ENCODE peak calls at places on chromosomes 3 and 15, in eight cellular contexts. B, I, Z, U, R, H, E and C are unnamed samples. For H3K36me3 and H3K4me1, the result is how much of the 10 kb centered on the place peaks cover.

GRCh38 chr15:67998599-67999122 is 55.5 kb upstream of the PIAS1 start:
- DNase-seq in R (no peak), E (no peak), I (no peak), Z (no peak), H (no peak), B (peak), U (peak), C (no peak)

GRCh38 chr3:126421573-126422119 is 26.9 kb downstream of the CFAP100 start:
- DNase-seq in Z (no peak), I (no peak), R (peak), E (no peak), U (no peak), H (no peak), B (no peak), C (no peak)

GRCh38 chr3:123289336-123290106 is 87.8 kb downstream of the SEC22A start:
- DNase-seq in E (peak), Z (no peak), I (no peak), B (no peak), U (no peak), R (peak), H (no peak), C (no peak)

GRCh38 chr15:74449643-74450205 is 11.2 kb downstream of the UBL7 start:
- DNase-seq in U (no peak), Z (no peak), B (no peak), R (peak), H (no peak), I (no peak), E (no peak), C (no peak)

GRCh38 chr3:178714971-178715832 is 179.0 kb downstream of the KCNMB2 start:
- DNase-seq in H (no peak), Z (no peak), U (no peak), R (no peak), B (no peak), I (no peak), E (no peak), C (no peak)

GRCh38 chr3:57397175-57398026 is 104.9 kb upstream of the ASB14 start:
- DNase-seq in E (no peak), H (no peak), R (no peak), Z (peak), B (peak), I (no peak), U (peak), C (no peak)

GRCh38 chr3:141083226-141083625 is 32.1 kb downstream of the SPSB4 start:
- DNase-seq in E (no peak), B (no peak), U (no peak), R (no peak), I (no peak), H (no peak), Z (no peak), C (no peak)

GRCh38 chr15:52735231-52736089 is 54.7 kb downstream of the ONECUT1 start:
- DNase-seq in H (no peak), Z (peak), R (no peak), U (peak), E (peak), B (peak), I (peak), C (no peak)

GRCh38 chr3:171225698-171226097 is 199.2 kb upstream of the SLC2A2 start:
- DNase-seq in U (peak), H (no peak), R (no peak), Z (no peak), B (no peak), E (no peak), I (no peak), C (no peak)
- H3K36me3 ChIP-seq in U (under half), H (under half), R (under half), Z (under half), B (under half), E (under half), I (under half), C (under half)

DNA sequence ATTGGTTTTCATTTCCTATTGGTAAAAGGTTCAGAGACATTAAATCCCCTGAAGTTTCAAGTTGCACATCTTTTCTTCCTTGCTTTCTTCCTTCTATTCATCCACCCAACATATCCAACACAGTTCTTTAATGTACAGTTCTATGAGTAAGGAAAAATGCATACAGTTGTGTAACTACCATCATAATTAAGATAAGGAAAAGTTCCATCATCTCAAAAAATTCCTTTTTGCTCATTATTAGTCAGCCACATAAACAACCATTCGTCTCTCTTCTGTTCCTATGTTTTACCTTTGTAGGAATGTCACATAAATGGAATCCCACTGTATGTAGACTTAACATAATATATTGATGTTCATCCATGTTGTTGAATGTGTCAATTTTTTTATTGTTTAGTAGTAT is 211.1 kb upstream of the ADAMTS9 start:
- DNase-seq in H (no peak), U (no peak), R (no peak), Z (no peak), I (no peak), E (no peak), B (no peak), C (no peak)
- H3K4me1 ChIP-seq in H (under half), U (under half), R (under half), Z (under half), I (under half), E (under half), B (under half), C (under half)

DNA sequence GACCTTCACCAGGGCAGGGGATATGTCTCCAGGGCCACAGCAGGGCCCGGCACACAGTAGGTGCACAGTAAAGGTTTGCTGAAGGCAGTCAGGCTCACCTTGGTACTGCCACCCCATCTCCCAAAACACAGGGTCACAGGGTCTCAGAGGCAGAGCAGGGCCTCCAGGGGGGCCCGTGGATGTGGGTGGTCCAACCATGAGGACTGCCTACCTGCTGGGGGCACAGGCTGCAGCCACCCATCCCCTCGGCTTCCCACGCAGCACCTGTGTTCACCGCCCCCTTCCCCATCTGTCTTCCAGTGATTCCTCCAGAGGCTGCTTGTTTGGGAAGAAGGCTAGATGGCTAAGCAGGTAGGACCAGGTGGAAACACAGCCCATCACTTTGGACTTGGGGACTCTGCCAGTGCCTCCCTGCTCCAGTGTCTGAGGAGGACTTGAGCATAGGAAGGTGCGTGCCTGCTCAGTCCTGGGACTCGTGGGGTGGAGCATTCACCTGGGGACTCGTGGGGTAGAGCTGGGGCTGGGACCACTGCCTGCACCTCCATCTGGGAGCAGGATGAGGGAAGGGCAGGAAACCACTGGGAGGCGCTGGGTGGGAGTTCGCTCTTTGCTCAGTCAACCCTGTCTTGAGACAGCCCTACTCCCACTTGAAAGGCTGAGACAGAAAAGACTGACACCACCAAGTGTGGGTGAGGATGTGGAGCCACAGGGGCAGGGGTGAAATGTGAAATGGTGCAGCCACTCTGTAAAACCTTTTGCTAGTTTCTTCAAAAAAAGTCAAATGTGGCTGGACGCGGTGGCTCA is 18.8 kb upstream of the PLXND1 start:
- DNase-seq in I (peak), U (no peak), H (no peak), Z (no peak), B (no peak), R (peak), E (no peak), C (no peak)
- TF ChIP-seq CTCF in I (no peak), U (peak), H (no peak), Z (no peak), B (peak), R (no peak), E (no peak), C (no peak)

DNA sequence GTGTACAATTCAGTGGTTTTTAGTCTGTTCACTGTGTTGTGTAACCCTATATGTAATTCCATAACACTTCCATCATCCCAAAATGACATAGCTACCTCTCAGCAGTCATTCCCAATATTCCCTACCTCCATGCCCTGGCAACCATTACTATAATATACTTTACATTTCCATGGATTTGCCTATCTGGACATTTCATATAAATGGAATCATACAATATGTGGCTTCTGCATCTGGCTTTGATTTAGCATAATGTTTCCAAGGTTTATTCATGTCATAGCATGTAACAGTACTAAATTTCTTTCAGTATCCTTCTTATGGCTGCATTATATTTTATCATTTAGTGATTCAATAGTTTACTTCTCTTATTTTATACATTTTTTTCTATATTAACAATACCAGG is 25.4 kb downstream of the FAM98B start:
- DNase-seq in Z (no peak), I (no peak), B (no peak), E (no peak), H (no peak), U (no peak), R (no peak), C (no peak)
- H3K36me3 ChIP-seq in Z (under half), I (under half), B (under half), E (under half), H (under half), U (under half), R (under half), C (under half)

GRCh38 chr15:91472316-91472756 is 372.3 kb downstream of the SV2B start:
- DNase-seq in I (no peak), H (no peak), U (no peak), Z (no peak), B (no peak), R (no peak), E (no peak), C (no peak)
- H3K4me1 ChIP-seq in I (under half), H (under half), U (under half), Z (under half), B (under half), R (under half), E (under half), C (under half)

GRCh38 chr3:8505621-8506020 is 4.0 kb downstream of the LMCD1 start:
- DNase-seq in U (no peak), R (peak), H (no peak), B (no peak), Z (no peak), E (no peak), I (no peak), C (no peak)

GRCh38 chr3:8501388-8502131 is at the start of gene LMCD1:
- DNase-seq in Z (peak), R (peak), U (peak), B (no peak), I (peak), H (peak), E (peak), C (peak)

GRCh38 chr3:8504611-8504973 is 3.0 kb downstream of the LMCD1 start:
- DNase-seq in E (no peak), B (no peak), H (no peak), U (no peak), R (no peak), Z (no peak), I (no peak), C (no peak)

GRCh38 chr3:8503461-8503860 is 1.8 kb downstream of the LMCD1 start:
- DNase-seq in U (no peak), H (no peak), R (no peak), E (no peak), I (no peak), Z (no peak), B (no peak), C (no peak)

DNA sequence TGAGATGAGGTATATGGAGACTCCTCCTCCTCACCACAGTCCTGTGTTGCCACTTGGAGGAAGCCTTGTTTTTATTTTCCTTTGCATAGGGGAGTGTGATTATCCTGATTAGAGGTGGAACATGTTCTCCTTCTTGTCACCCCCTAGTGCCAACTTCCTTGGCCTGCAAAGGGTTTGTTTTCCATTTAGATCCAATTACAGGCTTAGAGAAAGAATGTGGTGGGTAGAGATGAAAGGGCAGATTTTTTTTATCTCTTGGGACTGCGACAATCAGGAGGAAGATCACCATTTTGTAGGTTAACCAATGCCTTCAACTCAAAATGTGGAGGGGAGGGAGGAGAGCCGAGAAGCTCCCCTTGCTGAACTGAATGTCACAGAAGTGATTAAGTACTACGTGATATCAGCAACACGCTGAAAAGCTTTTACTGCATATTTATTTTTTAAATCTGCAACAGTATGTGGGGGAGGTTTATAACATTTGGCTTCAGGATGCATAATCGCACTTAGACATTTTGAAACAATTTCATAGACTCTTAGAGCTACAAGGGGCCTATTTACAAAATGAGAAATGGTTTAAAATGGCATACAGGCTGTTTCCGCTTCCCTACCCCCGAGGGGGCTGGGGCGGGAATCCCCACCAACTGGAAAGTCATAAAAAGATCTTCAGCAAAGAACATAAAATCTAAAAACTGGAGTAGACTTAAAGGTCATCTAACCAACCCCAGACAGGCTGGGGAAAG is 2.4 kb downstream of the LMCD1 start:
- DNase-seq in I (no peak), R (no peak), H (no peak), U (peak), E (no peak), B (no peak), Z (no peak), C (no peak)
- TF ChIP-seq CTCF in I (no peak), R (no peak), H (no peak), U (no peak), E (no peak), B (no peak), Z (no peak), C (no peak)

GRCh38 chr15:31147456-31147855 is 45.9 kb upstream of the TRPM1 start:
- DNase-seq in B (no peak), U (no peak), I (no peak), Z (no peak), E (no peak), H (no peak), R (no peak), C (no peak)

GRCh38 chr15:31136612-31137328 is 35.2 kb upstream of the TRPM1 start:
- DNase-seq in U (no peak), B (no peak), I (no peak), H (no peak), E (peak), Z (no peak), R (no peak), C (no peak)

GRCh38 chr15:31145271-31145911 is 43.9 kb upstream of the TRPM1 start:
- DNase-seq in R (no peak), H (no peak), U (peak), I (no peak), B (no peak), Z (no peak), E (no peak), C (no peak)

GRCh38 chr15:31136016-31136415 is 34.5 kb upstream of the TRPM1 start:
- DNase-seq in I (no peak), H (no peak), U (no peak), E (peak), Z (no peak), B (no peak), R (no peak), C (no peak)

GRCh38 chr15:31141792-31142191 is 40.3 kb upstream of the TRPM1 start:
- DNase-seq in I (no peak), R (no peak), B (no peak), E (peak), Z (no peak), U (no peak), H (no peak), C (no peak)
- H3K36me3 ChIP-seq in I (under half), R (under half), B (under half), E (under half), Z (under half), U (under half), H (under half), C (under half)

GRCh38 chr3:11558918-11559815 is 84.5 kb downstream of the VGLL4 start:
- DNase-seq in I (no peak), B (no peak), E (no peak), U (no peak), Z (no peak), R (peak), H (no peak), C (no peak)
- H3K4me1 ChIP-seq in I (under half), B (under half), E (under half), U (under half), Z (under half), R (under half), H (half or more), C (half or more)

GRCh38 chr15:79990997-79991334 is 20.0 kb upstream of the BCL2A1 start:
- DNase-seq in I (no peak), R (no peak), H (no peak), U (no peak), Z (no peak), B (no peak), E (no peak), C (no peak)
- TF ChIP-seq CTCF in I (no peak), R (no peak), H (no peak), U (no peak), Z (no peak), B (no peak), E (no peak), C (no peak)

DNA sequence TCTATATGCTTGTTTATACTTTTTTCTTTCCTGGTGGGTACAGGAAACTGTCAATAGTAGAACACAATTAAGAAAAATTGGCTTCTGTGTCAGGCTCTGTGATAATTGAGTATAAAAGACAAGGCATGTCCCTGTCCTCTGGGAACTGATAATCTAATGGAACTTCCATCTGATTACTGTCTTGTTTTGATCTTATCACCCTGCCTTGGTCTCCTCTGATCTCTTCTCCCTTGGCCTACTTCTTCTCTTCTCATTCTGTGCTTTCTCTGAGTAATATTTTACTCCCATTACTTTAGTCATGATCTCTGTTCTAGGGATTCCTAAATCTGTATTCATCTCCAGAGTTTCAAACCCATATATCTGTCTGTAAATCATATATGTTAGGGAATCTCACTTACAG is 14.6 kb downstream of the UBE2Q2 start:
- DNase-seq in Z (no peak), H (no peak), R (no peak), I (no peak), B (no peak), E (no peak), U (no peak), C (no peak)
- H3K36me3 ChIP-seq in Z (under half), H (under half), R (under half), I (under half), B (under half), E (under half), U (under half), C (under half)